ENCODE peak calls at places on chromosomes 6 and 20, in seven cellular contexts. N is fibroblast of pulmonary artery, Z is glutamatergic neuron, H is iris pigment epithelial cell, G is neural crest cell, J is chondrocyte, Y is A549. M is an unnamed sample.

GRCh38 chr20:33103561-33103960 is 24.1 kb downstream of the BPIFB4 start:
- DNase-seq in N (no peak), Z (no peak), H (no peak), G (no peak), J (no peak), Y (no peak), M (no peak)

GRCh38 chr6:160355001-160355400 is 6.8 kb downstream of the SLC22A3 start:
- DNase-seq in N (peak), Z (no peak), H (peak), G (no peak), J (no peak), Y (peak), M (no peak)

GRCh38 chr6:53824714-53825113 is 29.9 kb downstream of the LRRC1 start:
- DNase-seq in N (no peak), Z (no peak), H (no peak), G (no peak), J (no peak), Y (no peak), M (no peak)

GRCh38 chr6:41477572-41477971 is 68.6 kb upstream of the FOXP4 start:
- DNase-seq in N (peak), Z (no peak), H (no peak), G (no peak), J (no peak), Y (no peak), M (no peak)

GRCh38 chr6:94300424-94301144 is 881.2 kb upstream of the EPHA7 start:
- DNase-seq in N (no peak), Z (no peak), H (no peak), G (no peak), J (no peak), Y (no peak), M (no peak)

GRCh38 chr6:168417158-168417557 is 23.8 kb upstream of the SMOC2 start:
- DNase-seq in N (no peak), Z (no peak), H (no peak), G (no peak), J (no peak), Y (no peak), M (no peak)

GRCh38 chr6:138107078-138107751 is at the start of gene PERP:
- DNase-seq in N (peak), Z (peak), H (peak), G (peak), J (no peak), Y (peak), M (no peak)

GRCh38 chr6:159983641-159984080 is 14.8 kb downstream of the IGF2R start:
- DNase-seq in N (peak), Z (no peak), H (peak), G (no peak), J (no peak), Y (no peak), M (no peak)

GRCh38 chr6:11271228-11271627 is 38.8 kb upstream of the NEDD9 start:
- DNase-seq in N (no peak), Z (no peak), H (no peak), G (no peak), J (no peak), Y (no peak), M (no peak)

GRCh38 chr6:113825776-113826175 is 31.4 kb upstream of the MARCKS start:
- DNase-seq in N (peak), Z (peak), H (peak), G (no peak), J (no peak), Y (no peak), M (no peak)

GRCh38 chr20:44843863-44844262 is 33.5 kb upstream of the RIMS4 start:
- DNase-seq in N (no peak), Z (no peak), H (no peak), G (no peak), J (no peak), Y (no peak), M (no peak)

GRCh38 chr6:1024587-1024986 is 287.3 kb upstream of the FOXQ1 start:
- DNase-seq in N (no peak), Z (no peak), H (peak), G (no peak), J (no peak), Y (peak), M (no peak)

GRCh38 chr6:32991972-32992371 is 17.4 kb downstream of the HLA-DOA start:
- DNase-seq in N (no peak), Z (no peak), H (no peak), G (no peak), J (no peak), Y (no peak), M (no peak)

GRCh38 chr6:27748662-27749061 is 163.5 kb downstream of the OR2B2 start:
- DNase-seq in N (no peak), Z (no peak), H (no peak), G (no peak), J (no peak), Y (no peak), M (no peak)

GRCh38 chr6:36691011-36691410 is 6.6 kb upstream of the RAB44 start:
- DNase-seq in N (no peak), Z (no peak), H (no peak), G (no peak), J (no peak), Y (no peak), M (no peak)

GRCh38 chr20:34562643-34563042 is 4.1 kb downstream of the MAP1LC3A start:
- DNase-seq in N (peak), Z (peak), H (no peak), G (no peak), J (no peak), Y (peak), M (no peak)

GRCh38 chr6:43502666-43503065 is 7.5 kb downstream of the LRRC73 start:
- DNase-seq in N (no peak), Z (no peak), H (no peak), G (no peak), J (no peak), Y (no peak), M (no peak)

GRCh38 chr20:48169650-48170049 is 384.4 kb upstream of the SULF2 start:
- DNase-seq in N (no peak), Z (no peak), H (no peak), G (no peak), J (no peak), Y (no peak), M (no peak)

GRCh38 chr6:26025047-26025893 is 62.0 kb upstream of the HFE start:
- DNase-seq in N (peak), Z (no peak), H (peak), G (no peak), J (no peak), Y (peak), M (no peak)

GRCh38 chr20:39070484-39071231 is 108.5 kb downstream of the DHX35 start:
- DNase-seq in N (peak), Z (no peak), H (peak), G (no peak), J (no peak), Y (no peak), M (no peak)

GRCh38 chr6:158978752-158979151 is 21.2 kb downstream of the RSPH3 start:
- DNase-seq in N (peak), Z (no peak), H (peak), G (no peak), J (no peak), Y (no peak), M (no peak)

GRCh38 chr6:155122199-155122950 is 127.3 kb downstream of the TIAM2 start:
- DNase-seq in N (no peak), Z (no peak), H (no peak), G (no peak), J (no peak), Y (no peak), M (no peak)

GRCh38 chr20:40711078-40711477 is 22.0 kb upstream of the MAFB start:
- DNase-seq in N (no peak), Z (no peak), H (no peak), G (no peak), J (no peak), Y (no peak), M (no peak)

GRCh38 chr20:63404129-63405085 is 43.3 kb upstream of the CHRNA4 start:
- DNase-seq in N (no peak), Z (no peak), H (no peak), G (no peak), J (no peak), Y (no peak), M (no peak)

GRCh38 chr20:55693646-55694045 is 311.7 kb downstream of the CBLN4 start:
- DNase-seq in N (no peak), Z (no peak), H (no peak), G (no peak), J (no peak), Y (no peak), M (no peak)

GRCh38 chr6:79949235-79949634 is 1.9 kb upstream of the ELOVL4 start:
- DNase-seq in N (peak), Z (peak), H (peak), G (peak), J (no peak), Y (peak), M (no peak)

GRCh38 chr6:13761361-13762036 is 49.9 kb upstream of the RANBP9 start:
- DNase-seq in N (peak), Z (no peak), H (no peak), G (no peak), J (no peak), Y (no peak), M (no peak)

GRCh38 chr6:84707161-84707560 is 57.2 kb downstream of the TBX18 start:
- DNase-seq in N (no peak), Z (no peak), H (no peak), G (no peak), J (no peak), Y (no peak), M (no peak)

GRCh38 chr6:18004256-18004985 is 17.0 kb upstream of the KIF13A start:
- DNase-seq in N (no peak), Z (no peak), H (no peak), G (no peak), J (no peak), Y (no peak), M (no peak)

GRCh38 chr20:37741055-37741454 is 47.2 kb downstream of the CTNNBL1 start:
- DNase-seq in N (no peak), Z (no peak), H (peak), G (no peak), J (no peak), Y (peak), M (no peak)

GRCh38 chr6:13762648-13763441 is 51.2 kb upstream of the RANBP9 start:
- DNase-seq in N (peak), Z (no peak), H (peak), G (no peak), J (no peak), Y (no peak), M (no peak)

GRCh38 chr20:11001767-11002540 is 328.2 kb upstream of the JAG1 start:
- DNase-seq in N (peak), Z (no peak), H (peak), G (no peak), J (no peak), Y (peak), M (no peak)

GRCh38 chr6:129680633-129681032 is 29.3 kb downstream of the ARHGAP18 start:
- DNase-seq in N (no peak), Z (no peak), H (no peak), G (no peak), J (no peak), Y (no peak), M (no peak)

GRCh38 chr20:57928181-57928967 is 218.6 kb upstream of the PMEPA1 start:
- DNase-seq in N (peak), Z (no peak), H (no peak), G (no peak), J (no peak), Y (peak), M (no peak)

GRCh38 chr20:55140631-55141030 is 665.2 kb downstream of the DOK5 start:
- DNase-seq in N (no peak), Z (no peak), H (no peak), G (no peak), J (no peak), Y (no peak), M (no peak)

GRCh38 chr20:58890454-58891075 is 38.0 kb downstream of the GNAS start:
- DNase-seq in N (peak), Z (peak), H (peak), G (peak), J (peak), Y (peak), M (no peak)

GRCh38 chr6:37492236-37493046 is 7.3 kb downstream of the CCDC167 start:
- DNase-seq in N (no peak), Z (no peak), H (no peak), G (no peak), J (no peak), Y (no peak), M (no peak)

GRCh38 chr6:156383059-156383458 is 394.1 kb upstream of the ARID1B start:
- DNase-seq in N (no peak), Z (no peak), H (no peak), G (no peak), J (no peak), Y (no peak), M (no peak)

GRCh38 chr6:36226648-36227047 is 30.1 kb downstream of the BRPF3 start:
- DNase-seq in N (no peak), Z (no peak), H (no peak), G (no peak), J (no peak), Y (no peak), M (no peak)

GRCh38 chr20:14310977-14311654 is 26.3 kb downstream of the FLRT3 start:
- DNase-seq in N (no peak), Z (no peak), H (no peak), G (no peak), J (no peak), Y (no peak), M (no peak)

M was measured in iPS DF 19.7.